ENCODE peak calls at places on chromosomes 7 and 10, in ten cellular contexts. One of them, this sample, is unnamed.

GRCh38 chr7:130210181-130210935 is 2.7 kb downstream of the SSMEM1 start:
- DNase-seq in frontal cortex: no peak
- DNase-seq in HCEC 1CT: peak
- DNase-seq in A673: peak
- DNase-seq in neural progenitor cell: no peak
- DNase-seq in GM10248: no peak
- DNase-seq in activated B cell treated with CpG ODN at 0.5 μM for 24 hours: no peak
- DNase-seq in NCI-H460: no peak
- DNase-seq in fibroblast of lung: peak
- DNase-seq in activated CD4-positive, alpha-beta T cell treated with anti-CD3 and anti-CD28 coated beads, Interleukin-2, amount 10 ng/mL, durations not matched to agents 24 days and 14 days: peak
- DNase-seq in this sample: no peak

GRCh38 chr10:14958872-14959220 is 342 bp upstream of the MEIG1 start:
- DNase-seq in frontal cortex: no peak
- DNase-seq in HCEC 1CT: no peak
- DNase-seq in A673: no peak
- DNase-seq in neural progenitor cell: no peak
- DNase-seq in GM10248: no peak
- DNase-seq in activated B cell treated with CpG ODN at 0.5 μM for 24 hours: no peak
- DNase-seq in NCI-H460: no peak
- DNase-seq in fibroblast of lung: no peak
- DNase-seq in activated CD4-positive, alpha-beta T cell treated with anti-CD3 and anti-CD28 coated beads, Interleukin-2, amount 10 ng/mL, durations not matched to agents 24 days and 14 days: no peak
- DNase-seq in this sample: no peak

GRCh38 chr7:128863433-128863989 is 855 bp downstream of the ATP6V1F start:
- DNase-seq in frontal cortex: no peak
- DNase-seq in HCEC 1CT: peak
- DNase-seq in A673: peak
- DNase-seq in neural progenitor cell: peak
- DNase-seq in GM10248: peak
- DNase-seq in activated B cell treated with CpG ODN at 0.5 μM for 24 hours: peak
- DNase-seq in NCI-H460: peak
- DNase-seq in fibroblast of lung: peak
- DNase-seq in activated CD4-positive, alpha-beta T cell treated with anti-CD3 and anti-CD28 coated beads, Interleukin-2, amount 10 ng/mL, durations not matched to agents 24 days and 14 days: peak
- DNase-seq in this sample: no peak

GRCh38 chr7:20307119-20307518 is 23.6 kb upstream of the ITGB8 start:
- DNase-seq in frontal cortex: no peak
- DNase-seq in HCEC 1CT: no peak
- DNase-seq in A673: no peak
- DNase-seq in neural progenitor cell: peak
- DNase-seq in GM10248: peak
- DNase-seq in activated B cell treated with CpG ODN at 0.5 μM for 24 hours: no peak
- DNase-seq in NCI-H460: peak
- DNase-seq in fibroblast of lung: peak
- DNase-seq in activated CD4-positive, alpha-beta T cell treated with anti-CD3 and anti-CD28 coated beads, Interleukin-2, amount 10 ng/mL, durations not matched to agents 24 days and 14 days: no peak
- DNase-seq in this sample: no peak

GRCh38 chr10:46555366-46555712 is 1.1 kb downstream of the GPRIN2 start:
- DNase-seq in frontal cortex: no peak
- DNase-seq in HCEC 1CT: no peak
- DNase-seq in A673: no peak
- DNase-seq in neural progenitor cell: peak
- DNase-seq in GM10248: no peak
- DNase-seq in activated B cell treated with CpG ODN at 0.5 μM for 24 hours: no peak
- DNase-seq in NCI-H460: no peak
- DNase-seq in fibroblast of lung: no peak
- DNase-seq in activated CD4-positive, alpha-beta T cell treated with anti-CD3 and anti-CD28 coated beads, Interleukin-2, amount 10 ng/mL, durations not matched to agents 24 days and 14 days: no peak
- DNase-seq in this sample: no peak

GRCh38 chr7:101113860-101114259 is 13.0 kb upstream of the SERPINE1 start:
- DNase-seq in frontal cortex: no peak
- DNase-seq in HCEC 1CT: no peak
- DNase-seq in A673: no peak
- DNase-seq in neural progenitor cell: no peak
- DNase-seq in GM10248: no peak
- DNase-seq in activated B cell treated with CpG ODN at 0.5 μM for 24 hours: no peak
- DNase-seq in NCI-H460: no peak
- DNase-seq in fibroblast of lung: no peak
- DNase-seq in activated CD4-positive, alpha-beta T cell treated with anti-CD3 and anti-CD28 coated beads, Interleukin-2, amount 10 ng/mL, durations not matched to agents 24 days and 14 days: no peak
- DNase-seq in this sample: no peak

GRCh38 chr7:35536396-35536826 is 158.5 kb downstream of the HERPUD2 start:
- DNase-seq in frontal cortex: no peak
- DNase-seq in HCEC 1CT: no peak
- DNase-seq in A673: no peak
- DNase-seq in neural progenitor cell: no peak
- DNase-seq in GM10248: no peak
- DNase-seq in activated B cell treated with CpG ODN at 0.5 μM for 24 hours: no peak
- DNase-seq in NCI-H460: no peak
- DNase-seq in fibroblast of lung: no peak
- DNase-seq in activated CD4-positive, alpha-beta T cell treated with anti-CD3 and anti-CD28 coated beads, Interleukin-2, amount 10 ng/mL, durations not matched to agents 24 days and 14 days: no peak
- DNase-seq in this sample: no peak

GRCh38 chr7:69598487-69599148 is 343 bp downstream of the AUTS2 start:
- DNase-seq in frontal cortex: peak
- DNase-seq in HCEC 1CT: no peak
- DNase-seq in A673: no peak
- DNase-seq in neural progenitor cell: peak
- DNase-seq in GM10248: peak
- DNase-seq in activated B cell treated with CpG ODN at 0.5 μM for 24 hours: no peak
- DNase-seq in NCI-H460: no peak
- DNase-seq in fibroblast of lung: peak
- DNase-seq in activated CD4-positive, alpha-beta T cell treated with anti-CD3 and anti-CD28 coated beads, Interleukin-2, amount 10 ng/mL, durations not matched to agents 24 days and 14 days: peak
- DNase-seq in this sample: peak

GRCh38 chr10:5095687-5096086 is 1.5 kb downstream of the AKR1C3 start:
- DNase-seq in frontal cortex: no peak
- DNase-seq in HCEC 1CT: no peak
- DNase-seq in A673: peak
- DNase-seq in neural progenitor cell: no peak
- DNase-seq in GM10248: no peak
- DNase-seq in activated B cell treated with CpG ODN at 0.5 μM for 24 hours: no peak
- DNase-seq in NCI-H460: no peak
- DNase-seq in fibroblast of lung: no peak
- DNase-seq in activated CD4-positive, alpha-beta T cell treated with anti-CD3 and anti-CD28 coated beads, Interleukin-2, amount 10 ng/mL, durations not matched to agents 24 days and 14 days: no peak
- DNase-seq in this sample: no peak

GRCh38 chr7:106717997-106718871 is 57.3 kb upstream of the CCDC71L start:
- DNase-seq in frontal cortex: no peak
- DNase-seq in HCEC 1CT: peak
- DNase-seq in A673: peak
- DNase-seq in neural progenitor cell: no peak
- DNase-seq in GM10248: peak
- DNase-seq in activated B cell treated with CpG ODN at 0.5 μM for 24 hours: no peak
- DNase-seq in NCI-H460: peak
- DNase-seq in fibroblast of lung: peak
- DNase-seq in activated CD4-positive, alpha-beta T cell treated with anti-CD3 and anti-CD28 coated beads, Interleukin-2, amount 10 ng/mL, durations not matched to agents 24 days and 14 days: peak
- DNase-seq in this sample: peak

GRCh38 chr7:105219771-105220160 is 169.0 kb downstream of the SRPK2 start:
- DNase-seq in frontal cortex: no peak
- DNase-seq in HCEC 1CT: peak
- DNase-seq in A673: no peak
- DNase-seq in neural progenitor cell: no peak
- DNase-seq in GM10248: no peak
- DNase-seq in activated B cell treated with CpG ODN at 0.5 μM for 24 hours: no peak
- DNase-seq in NCI-H460: no peak
- DNase-seq in fibroblast of lung: peak
- DNase-seq in activated CD4-positive, alpha-beta T cell treated with anti-CD3 and anti-CD28 coated beads, Interleukin-2, amount 10 ng/mL, durations not matched to agents 24 days and 14 days: no peak
- DNase-seq in this sample: no peak

GRCh38 chr7:111679944-111680343 is 117.7 kb upstream of the IMMP2L start:
- DNase-seq in frontal cortex: no peak
- DNase-seq in HCEC 1CT: no peak
- DNase-seq in A673: no peak
- DNase-seq in neural progenitor cell: no peak
- DNase-seq in GM10248: no peak
- DNase-seq in activated B cell treated with CpG ODN at 0.5 μM for 24 hours: no peak
- DNase-seq in NCI-H460: no peak
- DNase-seq in fibroblast of lung: no peak
- DNase-seq in activated CD4-positive, alpha-beta T cell treated with anti-CD3 and anti-CD28 coated beads, Interleukin-2, amount 10 ng/mL, durations not matched to agents 24 days and 14 days: no peak
- DNase-seq in this sample: no peak

GRCh38 chr10:118595598-118596425 is at the start of gene PRLHR:
- DNase-seq in frontal cortex: no peak
- DNase-seq in HCEC 1CT: no peak
- DNase-seq in A673: peak
- DNase-seq in neural progenitor cell: peak
- DNase-seq in GM10248: no peak
- DNase-seq in activated B cell treated with CpG ODN at 0.5 μM for 24 hours: no peak
- DNase-seq in NCI-H460: peak
- DNase-seq in fibroblast of lung: peak
- DNase-seq in activated CD4-positive, alpha-beta T cell treated with anti-CD3 and anti-CD28 coated beads, Interleukin-2, amount 10 ng/mL, durations not matched to agents 24 days and 14 days: no peak
- DNase-seq in this sample: peak

GRCh38 chr7:18086165-18087030 is 58.8 kb upstream of the PRPS1L1 start:
- DNase-seq in frontal cortex: peak
- DNase-seq in HCEC 1CT: no peak
- DNase-seq in A673: no peak
- DNase-seq in neural progenitor cell: peak
- DNase-seq in GM10248: peak
- DNase-seq in activated B cell treated with CpG ODN at 0.5 μM for 24 hours: peak
- DNase-seq in NCI-H460: no peak
- DNase-seq in fibroblast of lung: no peak
- DNase-seq in activated CD4-positive, alpha-beta T cell treated with anti-CD3 and anti-CD28 coated beads, Interleukin-2, amount 10 ng/mL, durations not matched to agents 24 days and 14 days: no peak
- DNase-seq in this sample: peak

GRCh38 chr10:77546048-77546447 is 91.6 kb downstream of the KCNMA1 start:
- DNase-seq in frontal cortex: no peak
- DNase-seq in HCEC 1CT: no peak
- DNase-seq in A673: no peak
- DNase-seq in neural progenitor cell: no peak
- DNase-seq in GM10248: no peak
- DNase-seq in activated B cell treated with CpG ODN at 0.5 μM for 24 hours: no peak
- DNase-seq in NCI-H460: no peak
- DNase-seq in fibroblast of lung: no peak
- DNase-seq in activated CD4-positive, alpha-beta T cell treated with anti-CD3 and anti-CD28 coated beads, Interleukin-2, amount 10 ng/mL, durations not matched to agents 24 days and 14 days: no peak
- DNase-seq in this sample: no peak

GRCh38 chr10:119705434-119705831 is 20.4 kb upstream of the INPP5F start:
- DNase-seq in frontal cortex: no peak
- DNase-seq in HCEC 1CT: no peak
- DNase-seq in A673: no peak
- DNase-seq in neural progenitor cell: no peak
- DNase-seq in GM10248: peak
- DNase-seq in activated B cell treated with CpG ODN at 0.5 μM for 24 hours: peak
- DNase-seq in NCI-H460: no peak
- DNase-seq in fibroblast of lung: no peak
- DNase-seq in activated CD4-positive, alpha-beta T cell treated with anti-CD3 and anti-CD28 coated beads, Interleukin-2, amount 10 ng/mL, durations not matched to agents 24 days and 14 days: peak
- DNase-seq in this sample: no peak

GRCh38 chr7:139726485-139726869 is 51.3 kb downstream of the HIPK2 start:
- DNase-seq in frontal cortex: no peak
- DNase-seq in HCEC 1CT: no peak
- DNase-seq in A673: no peak
- DNase-seq in neural progenitor cell: no peak
- DNase-seq in GM10248: no peak
- DNase-seq in activated B cell treated with CpG ODN at 0.5 μM for 24 hours: no peak
- DNase-seq in NCI-H460: no peak
- DNase-seq in fibroblast of lung: peak
- DNase-seq in activated CD4-positive, alpha-beta T cell treated with anti-CD3 and anti-CD28 coated beads, Interleukin-2, amount 10 ng/mL, durations not matched to agents 24 days and 14 days: no peak
- DNase-seq in this sample: no peak

GRCh38 chr7:26369519-26370385 is 78.1 kb downstream of the SNX10 start:
- DNase-seq in frontal cortex: no peak
- DNase-seq in HCEC 1CT: peak
- DNase-seq in A673: peak
- DNase-seq in neural progenitor cell: peak
- DNase-seq in GM10248: peak
- DNase-seq in activated B cell treated with CpG ODN at 0.5 μM for 24 hours: no peak
- DNase-seq in NCI-H460: peak
- DNase-seq in fibroblast of lung: peak
- DNase-seq in activated CD4-positive, alpha-beta T cell treated with anti-CD3 and anti-CD28 coated beads, Interleukin-2, amount 10 ng/mL, durations not matched to agents 24 days and 14 days: peak
- DNase-seq in this sample: peak

GRCh38 chr10:113030453-113030852 is 80.4 kb downstream of the TCF7L2 start:
- DNase-seq in frontal cortex: no peak
- DNase-seq in HCEC 1CT: peak
- DNase-seq in A673: no peak
- DNase-seq in neural progenitor cell: no peak
- DNase-seq in GM10248: no peak
- DNase-seq in activated B cell treated with CpG ODN at 0.5 μM for 24 hours: no peak
- DNase-seq in NCI-H460: no peak
- DNase-seq in fibroblast of lung: no peak
- DNase-seq in activated CD4-positive, alpha-beta T cell treated with anti-CD3 and anti-CD28 coated beads, Interleukin-2, amount 10 ng/mL, durations not matched to agents 24 days and 14 days: no peak
- DNase-seq in this sample: no peak

GRCh38 chr10:91590142-91590903 is 42.5 kb downstream of the PPP1R3C start:
- DNase-seq in frontal cortex: no peak
- DNase-seq in HCEC 1CT: peak
- DNase-seq in A673: no peak
- DNase-seq in neural progenitor cell: no peak
- DNase-seq in GM10248: no peak
- DNase-seq in activated B cell treated with CpG ODN at 0.5 μM for 24 hours: no peak
- DNase-seq in NCI-H460: peak
- DNase-seq in fibroblast of lung: peak
- DNase-seq in activated CD4-positive, alpha-beta T cell treated with anti-CD3 and anti-CD28 coated beads, Interleukin-2, amount 10 ng/mL, durations not matched to agents 24 days and 14 days: no peak
- DNase-seq in this sample: peak

GRCh38 chr10:122639801-122640200 is 59.8 kb downstream of the C10orf120 start:
- DNase-seq in frontal cortex: no peak
- DNase-seq in HCEC 1CT: no peak
- DNase-seq in A673: no peak
- DNase-seq in neural progenitor cell: no peak
- DNase-seq in GM10248: no peak
- DNase-seq in activated B cell treated with CpG ODN at 0.5 μM for 24 hours: no peak
- DNase-seq in NCI-H460: no peak
- DNase-seq in fibroblast of lung: no peak
- DNase-seq in activated CD4-positive, alpha-beta T cell treated with anti-CD3 and anti-CD28 coated beads, Interleukin-2, amount 10 ng/mL, durations not matched to agents 24 days and 14 days: no peak
- DNase-seq in this sample: no peak

GRCh38 chr10:127320176-127320575 is 123.8 kb upstream of the INSYN2A start:
- DNase-seq in frontal cortex: no peak
- DNase-seq in HCEC 1CT: no peak
- DNase-seq in A673: no peak
- DNase-seq in neural progenitor cell: no peak
- DNase-seq in GM10248: no peak
- DNase-seq in activated B cell treated with CpG ODN at 0.5 μM for 24 hours: no peak
- DNase-seq in NCI-H460: no peak
- DNase-seq in fibroblast of lung: peak
- DNase-seq in activated CD4-positive, alpha-beta T cell treated with anti-CD3 and anti-CD28 coated beads, Interleukin-2, amount 10 ng/mL, durations not matched to agents 24 days and 14 days: no peak
- DNase-seq in this sample: no peak

GRCh38 chr10:70579234-70580002 is 23.1 kb downstream of the PRF1 start:
- DNase-seq in frontal cortex: no peak
- DNase-seq in HCEC 1CT: no peak
- DNase-seq in A673: no peak
- DNase-seq in neural progenitor cell: no peak
- DNase-seq in GM10248: no peak
- DNase-seq in activated B cell treated with CpG ODN at 0.5 μM for 24 hours: no peak
- DNase-seq in NCI-H460: no peak
- DNase-seq in fibroblast of lung: no peak
- DNase-seq in activated CD4-positive, alpha-beta T cell treated with anti-CD3 and anti-CD28 coated beads, Interleukin-2, amount 10 ng/mL, durations not matched to agents 24 days and 14 days: peak
- DNase-seq in this sample: no peak

GRCh38 chr7:150947761-150948680 is 30.1 kb downstream of the KCNH2 start:
- DNase-seq in frontal cortex: peak
- DNase-seq in HCEC 1CT: no peak
- DNase-seq in A673: no peak
- DNase-seq in neural progenitor cell: no peak
- DNase-seq in GM10248: no peak
- DNase-seq in activated B cell treated with CpG ODN at 0.5 μM for 24 hours: no peak
- DNase-seq in NCI-H460: no peak
- DNase-seq in fibroblast of lung: no peak
- DNase-seq in activated CD4-positive, alpha-beta T cell treated with anti-CD3 and anti-CD28 coated beads, Interleukin-2, amount 10 ng/mL, durations not matched to agents 24 days and 14 days: no peak
- DNase-seq in this sample: no peak

GRCh38 chr10:11468126-11468742 is 143.2 kb downstream of the USP6NL start:
- DNase-seq in frontal cortex: no peak
- DNase-seq in HCEC 1CT: peak
- DNase-seq in A673: no peak
- DNase-seq in neural progenitor cell: no peak
- DNase-seq in GM10248: no peak
- DNase-seq in activated B cell treated with CpG ODN at 0.5 μM for 24 hours: no peak
- DNase-seq in NCI-H460: no peak
- DNase-seq in fibroblast of lung: peak
- DNase-seq in activated CD4-positive, alpha-beta T cell treated with anti-CD3 and anti-CD28 coated beads, Interleukin-2, amount 10 ng/mL, durations not matched to agents 24 days and 14 days: peak
- DNase-seq in this sample: no peak

GRCh38 chr10:132066812-132067211 is 1.1 kb downstream of the JAKMIP3 start:
- DNase-seq in frontal cortex: no peak
- DNase-seq in HCEC 1CT: no peak
- DNase-seq in A673: no peak
- DNase-seq in neural progenitor cell: no peak
- DNase-seq in GM10248: no peak
- DNase-seq in activated B cell treated with CpG ODN at 0.5 μM for 24 hours: no peak
- DNase-seq in NCI-H460: no peak
- DNase-seq in fibroblast of lung: no peak
- DNase-seq in activated CD4-positive, alpha-beta T cell treated with anti-CD3 and anti-CD28 coated beads, Interleukin-2, amount 10 ng/mL, durations not matched to agents 24 days and 14 days: no peak
- DNase-seq in this sample: no peak

GRCh38 chr10:78375854-78376785 is 342.5 kb downstream of the RPS24 start:
- DNase-seq in frontal cortex: no peak
- DNase-seq in HCEC 1CT: no peak
- DNase-seq in A673: no peak
- DNase-seq in neural progenitor cell: peak
- DNase-seq in GM10248: no peak
- DNase-seq in activated B cell treated with CpG ODN at 0.5 μM for 24 hours: no peak
- DNase-seq in NCI-H460: no peak
- DNase-seq in fibroblast of lung: no peak
- DNase-seq in activated CD4-positive, alpha-beta T cell treated with anti-CD3 and anti-CD28 coated beads, Interleukin-2, amount 10 ng/mL, durations not matched to agents 24 days and 14 days: no peak
- DNase-seq in this sample: no peak

GRCh38 chr10:8416192-8416701 is 361.8 kb downstream of the GATA3 start:
- DNase-seq in frontal cortex: no peak
- DNase-seq in HCEC 1CT: no peak
- DNase-seq in A673: no peak
- DNase-seq in neural progenitor cell: no peak
- DNase-seq in GM10248: peak
- DNase-seq in activated B cell treated with CpG ODN at 0.5 μM for 24 hours: no peak
- DNase-seq in NCI-H460: no peak
- DNase-seq in fibroblast of lung: no peak
- DNase-seq in activated CD4-positive, alpha-beta T cell treated with anti-CD3 and anti-CD28 coated beads, Interleukin-2, amount 10 ng/mL, durations not matched to agents 24 days and 14 days: peak
- DNase-seq in this sample: no peak

This sample was measured in T47D.